ENCODE peak calls at places on chromosomes 2 and 18, in four cellular contexts. One of them, this sample, is unnamed.

GRCh38 chr18:33839452-33840225 is 261.6 kb downstream of the ASXL3 start:
- DNase-seq in ovary: no peak
- DNase-seq in breast epithelium: no peak
- DNase-seq in prostate gland: no peak
- DNase-seq in this sample: no peak

GRCh38 chr18:48888681-48889080 is 62.1 kb downstream of the SMAD7 start:
- DNase-seq in ovary: no peak
- DNase-seq in breast epithelium: no peak
- DNase-seq in prostate gland: no peak
- DNase-seq in this sample: no peak

GRCh38 chr2:181300600-181301291 is 156.4 kb upstream of the ITGA4 start:
- DNase-seq in ovary: no peak
- DNase-seq in breast epithelium: no peak
- DNase-seq in prostate gland: no peak
- DNase-seq in this sample: no peak

GRCh38 chr18:67517224-67517765 is 775 bp upstream of the DSEL start:
- DNase-seq in ovary: peak
- DNase-seq in breast epithelium: no peak
- DNase-seq in prostate gland: no peak
- DNase-seq in this sample: peak

GRCh38 chr18:50981381-50981780 is 13.5 kb downstream of the ELAC1 start:
- DNase-seq in ovary: no peak
- DNase-seq in breast epithelium: no peak
- DNase-seq in prostate gland: no peak
- DNase-seq in this sample: no peak

GRCh38 chr18:32175265-32175664 is 14.6 kb upstream of the MEP1B start:
- DNase-seq in ovary: no peak
- DNase-seq in breast epithelium: no peak
- DNase-seq in prostate gland: no peak
- DNase-seq in this sample: no peak

GRCh38 chr2:230161180-230161579 is 58.6 kb downstream of the SP110 start:
- DNase-seq in ovary: no peak
- DNase-seq in breast epithelium: no peak
- DNase-seq in prostate gland: no peak
- DNase-seq in this sample: no peak

GRCh38 chr2:95328386-95329125 is 31.4 kb downstream of the KCNIP3 start:
- DNase-seq in ovary: no peak
- DNase-seq in breast epithelium: no peak
- DNase-seq in prostate gland: no peak
- DNase-seq in this sample: no peak

GRCh38 chr2:173865976-173866857 is 99.0 kb downstream of the SP3 start:
- DNase-seq in ovary: no peak
- DNase-seq in breast epithelium: no peak
- DNase-seq in prostate gland: no peak
- DNase-seq in this sample: no peak

GRCh38 chr18:62537946-62538345 is 15.1 kb downstream of the ZCCHC2 start:
- DNase-seq in ovary: no peak
- DNase-seq in breast epithelium: no peak
- DNase-seq in prostate gland: no peak
- DNase-seq in this sample: no peak

GRCh38 chr2:134766583-134766982 is 47.8 kb upstream of the TMEM163 start:
- DNase-seq in ovary: no peak
- DNase-seq in breast epithelium: no peak
- DNase-seq in prostate gland: no peak
- DNase-seq in this sample: no peak

GRCh38 chr2:205868773-205869333 is 186.6 kb downstream of the NRP2 start:
- DNase-seq in ovary: no peak
- DNase-seq in breast epithelium: no peak
- DNase-seq in prostate gland: no peak
- DNase-seq in this sample: no peak

GRCh38 chr18:45517181-45517741 is 98.0 kb upstream of the SLC14A2 start:
- DNase-seq in ovary: peak
- DNase-seq in breast epithelium: no peak
- DNase-seq in prostate gland: no peak
- DNase-seq in this sample: peak

GRCh38 chr2:218992703-218993344 is 398 bp downstream of the CRYBA2 start:
- DNase-seq in ovary: no peak
- DNase-seq in breast epithelium: no peak
- DNase-seq in prostate gland: no peak
- DNase-seq in this sample: no peak

GRCh38 chr2:65383571-65384488 is 48.6 kb downstream of the SPRED2 start:
- DNase-seq in ovary: peak
- DNase-seq in breast epithelium: no peak
- DNase-seq in prostate gland: peak
- DNase-seq in this sample: peak

GRCh38 chr2:70553334-70553583 is 367 bp downstream of the TGFA start:
- DNase-seq in ovary: no peak
- DNase-seq in breast epithelium: no peak
- DNase-seq in prostate gland: peak
- DNase-seq in this sample: no peak

GRCh38 chr2:9288233-9288632 is 81.6 kb downstream of the ASAP2 start:
- DNase-seq in ovary: no peak
- DNase-seq in breast epithelium: no peak
- DNase-seq in prostate gland: no peak
- DNase-seq in this sample: no peak
- TF ChIP-seq POLR2A in ovary: no peak
- TF ChIP-seq POLR2A in breast epithelium: no peak
- TF ChIP-seq POLR2A in prostate gland: no peak
- TF ChIP-seq POLR2A in this sample: no peak

DNA sequence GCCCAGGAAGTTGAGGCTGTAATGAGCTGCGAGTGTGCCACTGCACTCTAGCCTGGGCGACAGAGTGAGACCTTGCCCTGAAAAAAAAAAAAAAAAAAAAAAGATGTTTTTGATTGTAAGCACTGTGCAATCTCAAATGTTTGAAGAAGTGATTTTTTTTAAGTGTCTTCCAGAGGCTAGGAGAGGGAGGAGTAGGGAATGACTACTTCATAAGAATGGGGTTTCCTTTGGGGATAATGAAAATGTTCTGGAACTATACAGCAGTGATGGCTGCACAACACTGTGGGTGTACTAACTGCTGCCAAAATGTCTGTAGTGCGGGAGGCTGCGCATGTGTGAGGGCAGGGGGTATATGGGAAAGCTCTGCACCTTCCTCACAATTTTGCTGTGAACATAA is 83.7 kb downstream of the MCFD2 start:
- DNase-seq in ovary: no peak
- DNase-seq in breast epithelium: no peak
- DNase-seq in prostate gland: no peak
- DNase-seq in this sample: peak
- H3K4me3 ChIP-seq in ovary: no peak
- H3K4me3 ChIP-seq in breast epithelium: no peak
- H3K4me3 ChIP-seq in prostate gland: no peak
- H3K4me3 ChIP-seq in this sample: no peak

GRCh38 chr2:117972466-117973123 is 41.3 kb downstream of the CCDC93 start:
- DNase-seq in ovary: no peak
- DNase-seq in breast epithelium: no peak
- DNase-seq in prostate gland: no peak
- DNase-seq in this sample: no peak
- TF ChIP-seq CTCF in ovary: no peak
- TF ChIP-seq CTCF in breast epithelium: no peak
- TF ChIP-seq CTCF in prostate gland: no peak
- TF ChIP-seq CTCF in this sample: no peak

DNA sequence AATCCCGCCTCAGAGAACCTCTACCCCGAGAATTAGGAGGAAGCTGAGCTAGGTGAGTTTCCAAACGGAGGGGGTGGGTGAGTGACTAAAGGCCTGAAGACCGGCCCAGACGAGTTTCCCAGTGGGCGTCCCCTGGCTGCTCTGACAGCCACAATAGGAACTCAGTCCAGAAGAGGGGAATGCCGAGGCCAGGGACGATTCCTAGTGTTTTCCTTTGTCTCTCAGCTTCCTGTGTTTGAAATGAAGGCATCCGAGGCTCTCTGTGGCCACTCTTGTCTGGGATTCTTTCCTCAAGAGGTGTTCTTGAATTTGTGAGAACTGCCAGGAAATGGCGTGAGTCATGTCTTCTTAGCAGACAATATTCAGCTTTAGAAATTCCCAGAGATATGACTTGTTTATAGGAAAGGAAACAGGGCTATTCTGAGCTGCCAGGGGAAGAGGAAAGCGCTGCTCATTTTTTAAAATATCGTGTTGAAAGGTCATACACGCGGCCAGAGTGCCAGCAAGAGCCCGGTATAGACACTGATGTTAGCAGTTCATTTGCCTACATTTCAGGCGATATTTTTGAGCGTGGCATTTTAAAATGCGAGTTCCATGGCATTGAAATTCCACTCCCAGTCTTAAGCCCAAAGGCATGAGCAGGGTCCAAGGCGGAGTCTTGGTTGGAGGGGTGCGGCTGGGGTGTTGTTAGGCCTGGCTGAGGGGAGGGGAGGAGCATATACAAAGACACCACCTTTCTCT is 169.1 kb upstream of the KLF7 start:
- DNase-seq in ovary: peak
- DNase-seq in breast epithelium: no peak
- DNase-seq in prostate gland: peak
- DNase-seq in this sample: peak
- TF ChIP-seq POLR2A in ovary: no peak
- TF ChIP-seq POLR2A in breast epithelium: no peak
- TF ChIP-seq POLR2A in prostate gland: no peak
- TF ChIP-seq POLR2A in this sample: no peak

DNA sequence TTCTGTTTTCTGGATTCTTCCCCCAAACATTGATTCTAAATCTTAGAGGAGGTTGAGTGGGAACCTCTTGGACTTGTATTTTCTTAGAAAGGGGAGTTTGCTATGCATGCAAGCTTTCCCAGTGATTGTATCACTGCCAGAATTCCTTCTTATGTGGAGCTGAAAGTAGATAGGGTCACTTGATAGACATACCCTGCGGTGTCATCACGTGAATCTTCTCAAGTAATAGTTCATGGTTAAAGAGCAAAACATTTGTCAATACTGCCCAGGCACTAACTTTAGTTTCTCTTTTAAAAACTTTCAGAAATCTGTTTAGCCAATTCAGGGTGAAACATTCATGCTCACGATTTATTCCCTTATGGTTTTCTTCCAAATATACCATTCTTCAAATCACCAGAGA is 6.4 kb downstream of the PMAIP1 start:
- DNase-seq in ovary: no peak
- DNase-seq in breast epithelium: no peak
- DNase-seq in prostate gland: no peak
- DNase-seq in this sample: no peak
- H3K4me3 ChIP-seq in ovary: no peak
- H3K4me3 ChIP-seq in breast epithelium: no peak
- H3K4me3 ChIP-seq in prostate gland: no peak
- H3K4me3 ChIP-seq in this sample: no peak

GRCh38 chr2:120419073-120419472 is 73.1 kb downstream of the INHBB start:
- DNase-seq in ovary: no peak
- DNase-seq in breast epithelium: peak
- DNase-seq in prostate gland: peak
- DNase-seq in this sample: peak
- TF ChIP-seq CTCF in ovary: no peak
- TF ChIP-seq CTCF in breast epithelium: no peak
- TF ChIP-seq CTCF in prostate gland: peak
- TF ChIP-seq CTCF in this sample: no peak

DNA sequence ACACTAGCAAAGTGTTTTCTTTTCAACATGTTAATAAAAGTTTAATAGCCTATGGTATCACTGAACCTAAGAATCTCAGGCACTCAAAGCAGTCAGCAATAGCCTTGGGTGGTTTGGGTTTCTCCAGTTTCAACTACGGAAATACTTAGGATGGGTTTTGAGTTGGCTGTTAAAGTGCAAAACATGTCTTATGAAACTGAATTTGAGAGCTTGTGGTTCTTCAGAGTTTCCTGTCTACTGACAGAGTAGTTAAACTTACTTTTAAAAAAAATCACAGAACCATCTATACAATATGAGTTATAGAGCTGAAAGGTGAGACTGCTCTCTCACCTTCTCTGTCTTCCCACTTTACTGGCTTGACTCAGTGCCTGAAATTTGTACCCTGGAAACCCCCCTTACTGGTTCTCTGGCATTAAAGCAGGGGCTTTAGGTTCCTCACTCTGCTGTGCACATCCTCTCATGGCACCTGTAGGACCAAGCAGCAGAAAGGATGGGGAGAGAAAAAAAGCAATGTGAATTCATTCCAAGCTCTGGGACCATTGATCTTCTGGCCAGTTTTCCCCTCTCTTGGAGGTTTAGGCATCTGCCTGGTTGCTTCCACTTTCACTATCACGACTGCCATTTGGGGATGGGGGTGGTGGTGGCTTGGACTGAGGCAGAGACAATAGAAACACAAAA is 18.1 kb downstream of the CCDC141 start:
- DNase-seq in ovary: no peak
- DNase-seq in breast epithelium: no peak
- DNase-seq in prostate gland: no peak
- DNase-seq in this sample: no peak
- TF ChIP-seq POLR2A in ovary: no peak
- TF ChIP-seq POLR2A in breast epithelium: no peak
- TF ChIP-seq POLR2A in prostate gland: no peak
- TF ChIP-seq POLR2A in this sample: no peak

GRCh38 chr2:190537765-190538164 is 3.2 kb upstream of the NEMP2 start:
- DNase-seq in ovary: no peak
- DNase-seq in breast epithelium: no peak
- DNase-seq in prostate gland: no peak
- DNase-seq in this sample: no peak

GRCh38 chr2:190535586-190535985 is 1.1 kb upstream of the NEMP2 start:
- DNase-seq in ovary: no peak
- DNase-seq in breast epithelium: no peak
- DNase-seq in prostate gland: no peak
- DNase-seq in this sample: no peak

GRCh38 chr2:190535119-190535439 is 557 bp upstream of the NEMP2 start:
- DNase-seq in ovary: no peak
- DNase-seq in breast epithelium: no peak
- DNase-seq in prostate gland: no peak
- DNase-seq in this sample: no peak

GRCh38 chr2:190540048-190540447 is 5.5 kb upstream of the NEMP2 start:
- DNase-seq in ovary: no peak
- DNase-seq in breast epithelium: no peak
- DNase-seq in prostate gland: no peak
- DNase-seq in this sample: no peak

DNA sequence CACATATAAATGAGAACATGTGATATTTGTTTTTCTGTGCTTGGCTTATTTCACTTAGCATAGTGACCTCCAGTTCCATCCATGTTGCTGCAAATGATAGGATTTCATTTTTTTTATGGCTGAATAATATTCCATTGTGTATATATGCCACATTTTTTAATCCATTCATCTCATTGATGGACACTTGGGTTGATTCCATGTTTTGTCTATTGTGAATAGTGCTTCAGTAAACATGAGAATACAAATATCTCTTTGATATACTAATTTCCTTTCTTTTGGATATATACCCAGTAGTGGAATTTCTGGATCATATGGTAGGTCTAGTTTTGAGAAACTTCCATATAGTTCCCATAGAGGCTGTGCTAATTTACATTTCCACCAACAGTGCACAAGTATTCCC is 3.7 kb upstream of the NEMP2 start:
- DNase-seq in ovary: no peak
- DNase-seq in breast epithelium: no peak
- DNase-seq in prostate gland: no peak
- DNase-seq in this sample: no peak
- H3K4me3 ChIP-seq in ovary: no peak
- H3K4me3 ChIP-seq in breast epithelium: no peak
- H3K4me3 ChIP-seq in prostate gland: no peak
- H3K4me3 ChIP-seq in this sample: no peak

This sample was measured in testis.